ENCODE peak calls at places on chromosomes 6 and 20, in four cellular contexts. One of them, this sample, is unnamed.

GRCh38 chr20:24547967-24548366 is 78.5 kb downstream of the SYNDIG1 start:
- DNase-seq in cardiac fibroblast: no peak
- DNase-seq in GM13977: no peak
- DNase-seq in left lung: no peak
- DNase-seq in this sample: no peak

GRCh38 chr6:23137596-23137995 is 568.2 kb downstream of the HDGFL1 start:
- DNase-seq in left lung: no peak
- DNase-seq in GM13977: no peak
- DNase-seq in cardiac fibroblast: peak; percentile 18
- DNase-seq in this sample: no peak

GRCh38 chr6:37239511-37239910 is 18.1 kb upstream of the TBC1D22B start:
- DNase-seq in cardiac fibroblast: peak; percentile 85
- DNase-seq in GM13977: no peak
- DNase-seq in left lung: no peak
- DNase-seq in this sample: no peak

GRCh38 chr20:6768228-6769185 is 1.0 kb downstream of the BMP2 start:
- DNase-seq in cardiac fibroblast: peak; percentile 44
- DNase-seq in left lung: peak; percentile 85
- DNase-seq in GM13977: peak; percentile 17
- DNase-seq in this sample: peak; percentile 82

GRCh38 chr6:150418825-150419594 is 50.2 kb downstream of the IYD start:
- DNase-seq in cardiac fibroblast: peak; percentile 73
- DNase-seq in GM13977: peak; percentile 56
- DNase-seq in left lung: no peak
- DNase-seq in this sample: no peak

GRCh38 chr6:73017473-73017872 is 207.8 kb downstream of the KHDC1L start:
- DNase-seq in GM13977: no peak
- DNase-seq in cardiac fibroblast: no peak
- DNase-seq in left lung: no peak
- DNase-seq in this sample: no peak

GRCh38 chr6:159533568-159533967 is 159.5 kb downstream of the SOD2 start:
- DNase-seq in cardiac fibroblast: no peak
- DNase-seq in left lung: no peak
- DNase-seq in GM13977: no peak
- DNase-seq in this sample: no peak

GRCh38 chr20:35434085-35435005 is 3.7 kb downstream of the GDF5 start:
- DNase-seq in left lung: peak; percentile 78
- DNase-seq in cardiac fibroblast: peak; percentile 63
- DNase-seq in GM13977: no peak
- DNase-seq in this sample: no peak

GRCh38 chr6:95518630-95519227 is 58.6 kb upstream of the MANEA start:
- DNase-seq in left lung: peak; percentile 49
- DNase-seq in GM13977: no peak
- DNase-seq in cardiac fibroblast: no peak
- DNase-seq in this sample: peak; percentile 87

GRCh38 chr6:134675110-134676038 is 274.5 kb downstream of the ALDH8A1 start:
- DNase-seq in left lung: no peak
- DNase-seq in cardiac fibroblast: no peak
- DNase-seq in GM13977: no peak
- DNase-seq in this sample: no peak

GRCh38 chr6:38720295-38720694 is 5.2 kb downstream of the DNAH8 start:
- DNase-seq in left lung: no peak
- DNase-seq in GM13977: no peak
- DNase-seq in cardiac fibroblast: peak; percentile 15
- DNase-seq in this sample: no peak

GRCh38 chr20:20248620-20249200 is 119.2 kb upstream of the INSM1 start:
- DNase-seq in cardiac fibroblast: no peak
- DNase-seq in GM13977: no peak
- DNase-seq in left lung: no peak
- DNase-seq in this sample: no peak

GRCh38 chr20:7859371-7859802 is 80.9 kb downstream of the HAO1 start:
- DNase-seq in left lung: no peak
- DNase-seq in cardiac fibroblast: peak; percentile 80
- DNase-seq in GM13977: peak; percentile 12
- DNase-seq in this sample: no peak

GRCh38 chr6:122491915-122492537 is 20.4 kb upstream of the SERINC1 start:
- DNase-seq in GM13977: peak; percentile 53
- DNase-seq in cardiac fibroblast: peak; percentile 79
- DNase-seq in left lung: peak; percentile 39
- DNase-seq in this sample: no peak

GRCh38 chr6:166645928-166646327 is 18.9 kb upstream of the RPS6KA2 start:
- DNase-seq in left lung: no peak
- DNase-seq in GM13977: no peak
- DNase-seq in cardiac fibroblast: no peak
- DNase-seq in this sample: no peak
- TF ChIP-seq CTCF in left lung: no peak
- TF ChIP-seq CTCF in GM13977: no peak
- TF ChIP-seq CTCF in cardiac fibroblast: no peak
- TF ChIP-seq CTCF in this sample: no peak

GRCh38 chr20:40686893-40687292 is 2.1 kb downstream of the MAFB start:
- DNase-seq in GM13977: no peak
- DNase-seq in cardiac fibroblast: peak; percentile 4
- DNase-seq in left lung: peak; percentile 67
- DNase-seq in this sample: no peak

GRCh38 chr20:40689100-40689942 is at the start of gene MAFB:
- DNase-seq in GM13977: peak; percentile 92
- DNase-seq in cardiac fibroblast: peak; percentile 97
- DNase-seq in left lung: peak; percentile 98
- DNase-seq in this sample: peak; percentile 95

GRCh38 chr20:40686434-40686882 is 2.6 kb downstream of the MAFB start:
- DNase-seq in GM13977: no peak
- DNase-seq in left lung: no peak
- DNase-seq in cardiac fibroblast: peak; percentile 5
- DNase-seq in this sample: no peak

GRCh38 chr20:40688129-40689099 is 622 bp downstream of the MAFB start:
- DNase-seq in left lung: peak; percentile 81
- DNase-seq in GM13977: no peak
- DNase-seq in cardiac fibroblast: no peak
- DNase-seq in this sample: no peak

GRCh38 chr20:40687384-40688128 is 1.5 kb downstream of the MAFB start:
- DNase-seq in GM13977: peak; percentile 47
- DNase-seq in cardiac fibroblast: peak; percentile 48
- DNase-seq in left lung: peak; percentile 93
- DNase-seq in this sample: no peak
- TF ChIP-seq CTCF in GM13977: no peak
- TF ChIP-seq CTCF in cardiac fibroblast: no peak
- TF ChIP-seq CTCF in left lung: no peak
- TF ChIP-seq CTCF in this sample: no peak

GRCh38 chr6:26538936-26539615 is 910 bp downstream of the HMGN4 start:
- DNase-seq in left lung: no peak
- DNase-seq in GM13977: no peak
- DNase-seq in cardiac fibroblast: no peak
- DNase-seq in this sample: no peak

GRCh38 chr6:26537160-26537845 is 863 bp upstream of the HMGN4 start:
- DNase-seq in cardiac fibroblast: peak; percentile 96
- DNase-seq in GM13977: peak; percentile 71
- DNase-seq in left lung: peak; percentile 92
- DNase-seq in this sample: peak; percentile 96

GRCh38 chr6:26536571-26537159 is 1.5 kb upstream of the HMGN4 start:
- DNase-seq in cardiac fibroblast: peak; percentile 80
- DNase-seq in GM13977: peak; percentile 47
- DNase-seq in left lung: no peak
- DNase-seq in this sample: no peak

GRCh38 chr6:26538572-26538902 is 371 bp downstream of the HMGN4 start:
- DNase-seq in GM13977: no peak
- DNase-seq in left lung: no peak
- DNase-seq in cardiac fibroblast: no peak
- DNase-seq in this sample: no peak

DNA sequence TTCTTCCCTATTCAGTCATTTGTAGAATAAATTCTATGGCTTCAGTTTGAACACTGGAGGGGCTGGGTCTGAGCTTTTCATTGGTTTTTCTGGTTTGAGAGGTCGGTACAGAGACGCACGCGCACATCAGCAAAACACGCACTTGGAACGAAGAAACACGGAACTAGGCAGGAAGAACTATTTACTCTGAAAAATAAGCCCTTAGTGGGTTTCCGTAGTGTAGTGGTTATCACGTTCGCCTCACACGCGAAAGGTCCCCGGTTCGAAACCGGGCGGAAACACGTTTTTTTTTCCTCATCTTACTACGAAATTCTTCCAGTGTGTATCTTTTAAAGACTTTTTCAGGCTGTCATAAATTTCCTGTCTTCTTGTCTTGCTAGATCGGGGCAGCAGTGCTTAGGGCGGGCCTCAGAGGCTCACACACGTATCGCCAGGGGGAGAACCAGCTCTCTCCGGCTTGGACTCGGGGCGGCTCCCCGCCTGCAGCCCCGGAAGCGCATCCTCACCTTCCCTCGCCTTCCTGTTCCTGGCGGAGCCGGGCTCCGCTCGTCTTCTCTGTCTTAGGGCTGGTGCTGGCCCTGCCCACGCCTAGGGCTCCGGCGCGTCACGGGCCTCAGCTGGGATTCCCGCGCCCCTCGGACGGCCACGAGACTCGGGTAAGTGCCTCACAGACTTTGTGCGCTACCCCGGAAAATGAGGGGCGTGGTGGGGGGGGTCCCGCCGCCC is at the start of gene HMGN4:
- DNase-seq in cardiac fibroblast: peak; percentile 95
- DNase-seq in GM13977: peak; percentile 78
- DNase-seq in left lung: peak; percentile 93
- DNase-seq in this sample: no peak
- TF ChIP-seq CTCF in cardiac fibroblast: no peak
- TF ChIP-seq CTCF in GM13977: no peak
- TF ChIP-seq CTCF in left lung: no peak
- TF ChIP-seq CTCF in this sample: peak; percentile 37

GRCh38 chr6:3830806-3831205 is 18.4 kb upstream of the FAM50B start:
- DNase-seq in left lung: no peak
- DNase-seq in cardiac fibroblast: no peak
- DNase-seq in GM13977: no peak
- DNase-seq in this sample: no peak
- TF ChIP-seq CTCF in left lung: no peak
- TF ChIP-seq CTCF in cardiac fibroblast: no peak
- TF ChIP-seq CTCF in GM13977: no peak
- TF ChIP-seq CTCF in this sample: no peak

DNA sequence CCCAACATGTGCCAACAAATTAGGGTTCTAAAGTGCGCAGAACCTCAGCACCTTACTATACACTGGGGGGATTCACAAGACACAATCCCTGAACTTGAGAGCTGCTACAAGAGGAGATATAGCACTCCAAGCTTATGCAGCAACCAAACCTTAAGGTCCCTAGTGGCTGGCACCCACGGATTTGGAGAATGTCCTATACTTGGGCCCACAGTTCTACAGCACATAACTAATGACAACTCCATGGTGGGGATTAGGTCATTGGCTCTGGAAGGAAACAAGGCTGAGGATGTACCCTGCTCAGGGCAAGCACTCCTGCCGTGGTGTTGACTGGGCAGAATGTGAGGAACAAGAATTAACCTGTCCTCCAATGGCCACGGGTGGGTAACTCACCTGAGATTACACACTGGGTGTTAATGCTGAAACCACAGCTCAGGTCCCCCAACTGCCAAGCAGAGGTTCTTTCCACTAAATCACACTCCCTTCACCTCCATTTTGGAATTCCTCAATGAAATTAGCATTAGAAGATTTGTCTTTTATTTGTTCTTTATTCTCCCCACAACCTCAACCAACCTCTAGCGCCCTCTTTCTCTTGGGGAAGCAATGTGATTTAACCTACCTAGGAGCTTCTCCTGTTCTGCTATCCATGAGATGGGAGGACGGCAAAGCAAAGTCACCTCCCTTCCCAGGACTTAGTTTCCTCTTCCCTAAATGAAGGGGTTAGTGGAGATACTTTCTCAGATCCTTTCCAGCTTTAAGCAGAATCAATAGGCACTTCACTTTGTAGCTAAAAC is 32.0 kb downstream of the TRERF1 start:
- DNase-seq in GM13977: no peak
- DNase-seq in left lung: no peak
- DNase-seq in cardiac fibroblast: no peak
- DNase-seq in this sample: no peak
- TF ChIP-seq CTCF in GM13977: no peak
- TF ChIP-seq CTCF in left lung: no peak
- TF ChIP-seq CTCF in cardiac fibroblast: no peak
- TF ChIP-seq CTCF in this sample: no peak

GRCh38 chr6:28486988-28487742 is 28.4 kb downstream of the GPX6 start:
- DNase-seq in GM13977: no peak
- DNase-seq in left lung: no peak
- DNase-seq in cardiac fibroblast: no peak
- DNase-seq in this sample: no peak
- TF ChIP-seq CTCF in GM13977: no peak
- TF ChIP-seq CTCF in left lung: no peak
- TF ChIP-seq CTCF in cardiac fibroblast: no peak
- TF ChIP-seq CTCF in this sample: no peak